ENCODE peak calls at places on chromosomes 1 and 21, in five cellular contexts. E, V, T, I and M are unnamed samples.

GRCh38 chr21:44509539-44509938 is 30.5 kb downstream of the KRTAP10-1 start:
- DNase-seq in E (peak; percentile 11), V (peak; percentile 46), T (no peak), I (peak; percentile 74), M (peak; percentile 98)

GRCh38 chr21:43639470-43640178 is 19.7 kb downstream of the HSF2BP start:
- DNase-seq in E (no peak), V (no peak), T (no peak), I (no peak), M (no peak)

GRCh38 chr21:36330904-36331303 is 10.9 kb downstream of the MORC3 start:
- DNase-seq in E (peak; percentile 76), V (peak; percentile 52), T (peak; percentile 71), I (peak; percentile 34), M (no peak)

GRCh38 chr1:24926596-24927249 is 3.4 kb downstream of the RUNX3 start:
- DNase-seq in E (no peak), V (no peak), T (no peak), I (no peak), M (no peak)

GRCh38 chr1:109765896-109766615 is 2.3 kb upstream of the EPS8L3 start:
- DNase-seq in E (no peak), V (peak; percentile 82), T (no peak), I (no peak), M (peak; percentile 9)

GRCh38 chr1:204128464-204128963 is 23.3 kb downstream of the ETNK2 start:
- DNase-seq in E (peak; percentile 30), V (no peak), T (no peak), I (no peak), M (no peak)

GRCh38 chr1:154324669-154325582 is at the start of gene ATP8B2:
- DNase-seq in E (peak; percentile 87), V (peak; percentile 79), T (peak; percentile 86), I (peak; percentile 80), M (peak; percentile 88)

GRCh38 chr1:182248721-182249120 is 142.9 kb downstream of the GLUL start:
- DNase-seq in E (no peak), V (no peak), T (no peak), I (no peak), M (no peak)

GRCh38 chr1:5936621-5937372 is 55.4 kb downstream of the NPHP4 start:
- DNase-seq in E (no peak), V (no peak), T (no peak), I (no peak), M (no peak)

GRCh38 chr1:10836726-10837125 is 40.3 kb upstream of the CASZ1 start:
- DNase-seq in E (no peak), V (no peak), T (no peak), I (no peak), M (no peak)

GRCh38 chr1:109980324-109981127 is 4.0 kb upstream of the AHCYL1 start:
- DNase-seq in E (no peak), V (peak; percentile 62), T (no peak), I (no peak), M (peak; percentile 47)

GRCh38 chr21:38089763-38090046 is 167.1 kb upstream of the KCNJ15 start:
- DNase-seq in E (no peak), V (no peak), T (peak; percentile 87), I (no peak), M (no peak)

GRCh38 chr1:65812065-65812464 is 19.4 kb downstream of the PDE4B start:
- DNase-seq in E (no peak), V (peak; percentile 25), T (peak; percentile 42), I (peak; percentile 28), M (no peak)

GRCh38 chr1:69700770-69701169 is 133.0 kb downstream of the LRRC7 start:
- DNase-seq in E (no peak), V (no peak), T (peak; percentile 44), I (no peak), M (no peak)

GRCh38 chr1:10398734-10399486 is at the start of gene PGD:
- DNase-seq in E (peak; percentile 98), V (peak; percentile 99), T (peak; percentile 100), I (peak; percentile 98), M (peak; percentile 98)

GRCh38 chr1:168469690-168470089 is 74.1 kb downstream of the XCL2 start:
- DNase-seq in E (no peak), V (peak; percentile 70), T (peak; percentile 94), I (peak; percentile 78), M (peak; percentile 35)

DNA sequence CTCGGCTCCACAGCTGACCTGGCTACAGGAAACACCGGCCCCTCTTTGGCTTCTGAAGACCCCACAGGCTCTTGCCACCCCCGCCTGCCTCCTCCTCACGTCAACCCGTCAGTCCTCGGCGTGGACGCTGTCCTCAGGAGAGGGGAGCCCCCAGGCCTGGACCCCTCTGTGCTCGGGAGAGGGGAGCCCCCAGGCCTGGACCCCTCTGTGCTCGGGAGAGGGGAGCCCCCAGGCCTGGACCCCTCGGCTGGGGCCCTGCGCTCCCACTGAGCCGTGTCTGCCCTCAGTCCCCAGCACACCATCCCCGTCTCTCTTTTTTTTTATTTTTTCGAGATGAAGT is 26.0 kb upstream of the C1orf159 start:
- DNase-seq in E (no peak), V (no peak), T (no peak), I (no peak), M (no peak)
- H3K27ac ChIP-seq in E (no peak overlapping the region), V (no peak overlapping the region), T (no peak overlapping the region), I (no peak overlapping the region), M (no peak overlapping the region)

GRCh38 chr1:220983877-220984635 is 104.8 kb downstream of the HLX start:
- DNase-seq in E (no peak), V (no peak), T (peak; percentile 64), I (no peak), M (no peak)
- TF ChIP-seq CTCF in E (peak; percentile 32), V (no peak), T (peak; percentile 69), I (no peak), M (no peak)

GRCh38 chr1:66929999-66930822 is 5.4 kb downstream of the MIER1 start:
- DNase-seq in E (peak; percentile 96), V (peak; percentile 98), T (peak; percentile 97), I (peak; percentile 95), M (peak; percentile 96)

GRCh38 chr1:66930823-66931174 is 6.0 kb downstream of the MIER1 start:
- DNase-seq in E (no peak), V (no peak), T (no peak), I (no peak), M (no peak)

GRCh38 chr1:66931548-66932124 is 6.8 kb downstream of the MIER1 start:
- DNase-seq in E (peak; percentile 36), V (no peak), T (no peak), I (no peak), M (no peak)

GRCh38 chr1:66929289-66929688 is 4.5 kb downstream of the MIER1 start:
- DNase-seq in E (peak; percentile 21), V (no peak), T (no peak), I (no peak), M (no peak)

DNA sequence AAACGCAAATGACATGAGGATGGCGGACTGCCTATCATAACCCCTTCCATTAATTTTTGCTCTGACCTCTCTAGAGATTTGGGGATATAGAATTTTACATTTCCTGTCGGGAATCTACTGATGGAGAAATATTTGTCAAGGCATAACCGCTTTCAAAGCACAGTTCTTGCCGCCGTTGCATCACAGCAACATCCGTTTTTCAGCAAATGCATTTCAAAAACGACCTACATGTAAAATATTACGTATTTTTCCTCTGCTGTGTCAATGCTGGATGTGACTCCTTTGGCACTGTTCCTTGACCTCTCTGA is 4.9 kb downstream of the MIER1 start:
- DNase-seq in E (no peak), V (no peak), T (no peak), I (no peak), M (no peak)
- H3K4me1 ChIP-seq in E (peaks cover 55% of the 10 kb centered on the region), V (no peaks in the 10 kb centered on the region), T (peaks cover 8% of the 10 kb centered on the region), I (peaks cover 52% of the 10 kb centered on the region), M (peaks cover 14% of the 10 kb centered on the region)

GRCh38 chr1:244454412-244454811 is 2.7 kb upstream of the ADSS2 start:
- DNase-seq in E (no peak), V (no peak), T (no peak), I (no peak), M (no peak)
- H3K27ac ChIP-seq in E (no peak overlapping the region), V (no peak overlapping the region), T (no peak overlapping the region), I (no peak overlapping the region), M (peak overlapping the region; percentile 60)

GRCh38 chr1:90951009-90951408 is 70.8 kb downstream of the ZNF644 start:
- DNase-seq in E (no peak), V (no peak), T (no peak), I (no peak), M (no peak)
- TF ChIP-seq CTCF in E (no peak), V (no peak), T (no peak), I (no peak), M (no peak)

GRCh38 chr1:226659641-226660040 is 79.4 kb downstream of the ITPKB start:
- DNase-seq in E (no peak), V (no peak), T (no peak), I (no peak), M (no peak)
- H3K4me1 ChIP-seq in E (peaks cover 17% of the 10 kb centered on the region), V (peaks cover 12% of the 10 kb centered on the region), T (no peaks in the 10 kb centered on the region), I (peaks cover 99% of the 10 kb centered on the region), M (peaks cover 38% of the 10 kb centered on the region)